ENCODE peak calls at places on chromosomes 16 and 17, in seven cellular contexts. One of them, this sample, is unnamed.
A peak's percentile ranks its signal among the peaks of the same experiment; 100 is the strongest.

GRCh38 chr17:38724337-38724988 is 5.7 kb upstream of the CISD3 start:
- DNase-seq in fibroblast of lung: no peak
- DNase-seq in left lung: no peak
- DNase-seq in testis: peak; percentile 72
- DNase-seq in colonic mucosa: peak; percentile 72
- DNase-seq in CD8-positive, alpha-beta memory T cell: no peak
- DNase-seq in uterus: no peak
- DNase-seq in this sample: no peak

GRCh38 chr17:68382582-68383085 is 74.7 kb downstream of the WIPI1 start:
- DNase-seq in fibroblast of lung: no peak
- DNase-seq in left lung: no peak
- DNase-seq in testis: no peak
- DNase-seq in colonic mucosa: no peak
- DNase-seq in CD8-positive, alpha-beta memory T cell: no peak
- DNase-seq in uterus: no peak
- DNase-seq in this sample: no peak

GRCh38 chr16:80931985-80932720 is 74.5 kb downstream of the CMC2 start:
- DNase-seq in fibroblast of lung: peak; percentile 71
- DNase-seq in left lung: peak; percentile 80
- DNase-seq in testis: peak; percentile 86
- DNase-seq in colonic mucosa: peak; percentile 53
- DNase-seq in CD8-positive, alpha-beta memory T cell: no peak
- DNase-seq in uterus: peak; percentile 64
- DNase-seq in this sample: no peak

GRCh38 chr17:37488009-37488604 is 1.6 kb upstream of the DUSP14 start:
- DNase-seq in fibroblast of lung: peak; percentile 98
- DNase-seq in left lung: no peak
- DNase-seq in testis: no peak
- DNase-seq in colonic mucosa: no peak
- DNase-seq in CD8-positive, alpha-beta memory T cell: peak; percentile 15
- DNase-seq in uterus: no peak
- DNase-seq in this sample: no peak

GRCh38 chr17:83198366-83199341 is 119.2 kb downstream of the METRNL start:
- DNase-seq in fibroblast of lung: no peak
- DNase-seq in left lung: peak; percentile 76
- DNase-seq in testis: peak; percentile 13
- DNase-seq in colonic mucosa: no peak
- DNase-seq in CD8-positive, alpha-beta memory T cell: no peak
- DNase-seq in uterus: no peak
- DNase-seq in this sample: no peak

GRCh38 chr16:26645629-26646028 is 421.1 kb upstream of the C16orf82 start:
- DNase-seq in fibroblast of lung: no peak
- DNase-seq in left lung: no peak
- DNase-seq in testis: peak; percentile 66
- DNase-seq in colonic mucosa: no peak
- DNase-seq in CD8-positive, alpha-beta memory T cell: no peak
- DNase-seq in uterus: no peak
- DNase-seq in this sample: no peak

GRCh38 chr16:17224859-17225258 is 245.9 kb downstream of the XYLT1 start:
- DNase-seq in fibroblast of lung: peak; percentile 91
- DNase-seq in left lung: no peak
- DNase-seq in testis: peak; percentile 34
- DNase-seq in colonic mucosa: peak; percentile 50
- DNase-seq in CD8-positive, alpha-beta memory T cell: peak; percentile 20
- DNase-seq in uterus: peak; percentile 74
- DNase-seq in this sample: no peak

GRCh38 chr17:81094744-81095607 is 60.0 kb downstream of the BAIAP2 start:
- DNase-seq in fibroblast of lung: peak; percentile 100
- DNase-seq in left lung: peak; percentile 88
- DNase-seq in testis: no peak
- DNase-seq in colonic mucosa: peak; percentile 76
- DNase-seq in CD8-positive, alpha-beta memory T cell: peak; percentile 86
- DNase-seq in uterus: peak; percentile 92
- DNase-seq in this sample: peak; percentile 96

GRCh38 chr16:78794581-78795300 is 695.3 kb downstream of the WWOX start:
- DNase-seq in fibroblast of lung: no peak
- DNase-seq in left lung: no peak
- DNase-seq in testis: no peak
- DNase-seq in colonic mucosa: no peak
- DNase-seq in CD8-positive, alpha-beta memory T cell: no peak
- DNase-seq in uterus: no peak
- DNase-seq in this sample: no peak

GRCh38 chr16:49608801-49609200 is 235.2 kb downstream of the C16orf78 start:
- DNase-seq in fibroblast of lung: peak; percentile 73
- DNase-seq in left lung: no peak
- DNase-seq in testis: peak; percentile 44
- DNase-seq in colonic mucosa: no peak
- DNase-seq in CD8-positive, alpha-beta memory T cell: no peak
- DNase-seq in uterus: peak; percentile 45
- DNase-seq in this sample: no peak

DNA sequence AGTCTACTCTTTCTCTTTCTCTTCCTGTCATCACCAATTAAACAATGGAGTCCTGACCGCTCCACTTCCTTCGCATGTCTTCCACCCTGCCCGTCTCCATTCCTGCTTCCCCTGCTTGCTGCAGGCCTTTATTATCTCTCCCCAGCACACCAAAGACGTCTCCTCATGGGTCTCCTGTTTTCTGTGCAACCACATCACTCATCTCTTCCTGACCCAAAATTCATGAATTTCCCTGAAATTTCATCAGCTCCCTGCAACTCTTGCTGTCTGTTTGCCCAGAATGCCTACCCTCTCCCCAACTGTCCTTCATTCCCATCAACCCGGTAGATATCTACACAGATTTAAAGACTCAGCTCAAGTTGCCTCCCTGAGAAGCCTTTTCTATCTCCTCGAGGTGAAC is 76.7 kb upstream of the ALOX12 start:
- DNase-seq in fibroblast of lung: no peak
- DNase-seq in left lung: no peak
- DNase-seq in testis: no peak
- DNase-seq in colonic mucosa: no peak
- DNase-seq in CD8-positive, alpha-beta memory T cell: no peak
- DNase-seq in uterus: no peak
- DNase-seq in this sample: no peak
- H3K27me3 ChIP-seq in fibroblast of lung: peaks cover 3% of the 10 kb centered on the region
- H3K27me3 ChIP-seq in left lung: peaks cover 2% of the 10 kb centered on the region
- H3K27me3 ChIP-seq in testis: no peaks in the 10 kb centered on the region
- H3K27me3 ChIP-seq in colonic mucosa: no peaks in the 10 kb centered on the region
- H3K27me3 ChIP-seq in CD8-positive, alpha-beta memory T cell: no peaks in the 10 kb centered on the region
- H3K27me3 ChIP-seq in uterus: no peaks in the 10 kb centered on the region
- H3K27me3 ChIP-seq in this sample: no peaks in the 10 kb centered on the region

GRCh38 chr17:44367626-44368025 is 4.0 kb upstream of the FAM171A2 start:
- DNase-seq in fibroblast of lung: no peak
- DNase-seq in left lung: peak; percentile 24
- DNase-seq in testis: no peak
- DNase-seq in colonic mucosa: no peak
- DNase-seq in CD8-positive, alpha-beta memory T cell: no peak
- DNase-seq in uterus: no peak
- DNase-seq in this sample: no peak
- H3K4me1 ChIP-seq in fibroblast of lung: no peaks in the 10 kb centered on the region
- H3K4me1 ChIP-seq in left lung: peaks cover 1% of the 10 kb centered on the region
- H3K4me1 ChIP-seq in testis: peaks cover 6% of the 10 kb centered on the region
- H3K4me1 ChIP-seq in colonic mucosa: no peaks in the 10 kb centered on the region
- H3K4me1 ChIP-seq in CD8-positive, alpha-beta memory T cell: no peaks in the 10 kb centered on the region
- H3K4me1 ChIP-seq in uterus: no peaks in the 10 kb centered on the region
- H3K4me1 ChIP-seq in this sample: no peaks in the 10 kb centered on the region

GRCh38 chr16:66984902-66985311 is 3.5 kb upstream of the CES4A start:
- DNase-seq in fibroblast of lung: no peak
- DNase-seq in left lung: no peak
- DNase-seq in testis: no peak
- DNase-seq in colonic mucosa: no peak
- DNase-seq in CD8-positive, alpha-beta memory T cell: no peak
- DNase-seq in uterus: no peak
- DNase-seq in this sample: no peak
- H3K27me3 ChIP-seq in fibroblast of lung: no peaks in the 10 kb centered on the region
- H3K27me3 ChIP-seq in left lung: no peaks in the 10 kb centered on the region
- H3K27me3 ChIP-seq in testis: no peaks in the 10 kb centered on the region
- H3K27me3 ChIP-seq in colonic mucosa: no peaks in the 10 kb centered on the region
- H3K27me3 ChIP-seq in CD8-positive, alpha-beta memory T cell: no peaks in the 10 kb centered on the region
- H3K27me3 ChIP-seq in uterus: no peaks in the 10 kb centered on the region
- H3K27me3 ChIP-seq in this sample: no peaks in the 10 kb centered on the region

GRCh38 chr17:19739241-19740201 is 8.6 kb downstream of the ALDH3A1 start:
- DNase-seq in fibroblast of lung: no peak
- DNase-seq in left lung: no peak
- DNase-seq in testis: no peak
- DNase-seq in colonic mucosa: no peak
- DNase-seq in CD8-positive, alpha-beta memory T cell: no peak
- DNase-seq in uterus: no peak
- DNase-seq in this sample: no peak

GRCh38 chr17:19738073-19738449 is 10.0 kb downstream of the ALDH3A1 start:
- DNase-seq in fibroblast of lung: no peak
- DNase-seq in left lung: peak; percentile 62
- DNase-seq in testis: no peak
- DNase-seq in colonic mucosa: no peak
- DNase-seq in CD8-positive, alpha-beta memory T cell: no peak
- DNase-seq in uterus: no peak
- DNase-seq in this sample: peak; percentile 45

GRCh38 chr17:19740933-19741332 is 7.2 kb downstream of the ALDH3A1 start:
- DNase-seq in fibroblast of lung: no peak
- DNase-seq in left lung: no peak
- DNase-seq in testis: no peak
- DNase-seq in colonic mucosa: no peak
- DNase-seq in CD8-positive, alpha-beta memory T cell: no peak
- DNase-seq in uterus: no peak
- DNase-seq in this sample: no peak

GRCh38 chr17:19737305-19738072 is 10.6 kb downstream of the ALDH3A1 start:
- DNase-seq in fibroblast of lung: no peak
- DNase-seq in left lung: peak; percentile 54
- DNase-seq in testis: no peak
- DNase-seq in colonic mucosa: no peak
- DNase-seq in CD8-positive, alpha-beta memory T cell: no peak
- DNase-seq in uterus: no peak
- DNase-seq in this sample: peak; percentile 36

GRCh38 chr17:19738757-19739156 is 9.3 kb downstream of the ALDH3A1 start:
- DNase-seq in fibroblast of lung: no peak
- DNase-seq in left lung: no peak
- DNase-seq in testis: no peak
- DNase-seq in colonic mucosa: no peak
- DNase-seq in CD8-positive, alpha-beta memory T cell: no peak
- DNase-seq in uterus: no peak
- DNase-seq in this sample: no peak
- H3K4me1 ChIP-seq in fibroblast of lung: no peaks in the 10 kb centered on the region
- H3K4me1 ChIP-seq in left lung: no peaks in the 10 kb centered on the region
- H3K4me1 ChIP-seq in testis: peaks cover 11% of the 10 kb centered on the region
- H3K4me1 ChIP-seq in colonic mucosa: peaks cover 3% of the 10 kb centered on the region
- H3K4me1 ChIP-seq in CD8-positive, alpha-beta memory T cell: no peaks in the 10 kb centered on the region
- H3K4me1 ChIP-seq in uterus: no peaks in the 10 kb centered on the region
- H3K4me1 ChIP-seq in this sample: no peaks in the 10 kb centered on the region

GRCh38 chr16:1038932-1039331 is 33.6 kb upstream of the SSTR5 start:
- DNase-seq in fibroblast of lung: no peak
- DNase-seq in left lung: no peak
- DNase-seq in testis: no peak
- DNase-seq in colonic mucosa: no peak
- DNase-seq in CD8-positive, alpha-beta memory T cell: no peak
- DNase-seq in uterus: no peak
- DNase-seq in this sample: no peak

GRCh38 chr16:1037934-1038257 is 34.7 kb upstream of the SSTR5 start:
- DNase-seq in fibroblast of lung: no peak
- DNase-seq in left lung: no peak
- DNase-seq in testis: no peak
- DNase-seq in colonic mucosa: no peak
- DNase-seq in CD8-positive, alpha-beta memory T cell: no peak
- DNase-seq in uterus: no peak
- DNase-seq in this sample: no peak

GRCh38 chr16:1042076-1042744 is 30.3 kb upstream of the SSTR5 start:
- DNase-seq in fibroblast of lung: no peak
- DNase-seq in left lung: no peak
- DNase-seq in testis: no peak
- DNase-seq in colonic mucosa: no peak
- DNase-seq in CD8-positive, alpha-beta memory T cell: no peak
- DNase-seq in uterus: no peak
- DNase-seq in this sample: no peak

GRCh38 chr16:1039762-1040161 is 32.8 kb upstream of the SSTR5 start:
- DNase-seq in fibroblast of lung: no peak
- DNase-seq in left lung: no peak
- DNase-seq in testis: no peak
- DNase-seq in colonic mucosa: no peak
- DNase-seq in CD8-positive, alpha-beta memory T cell: no peak
- DNase-seq in uterus: no peak
- DNase-seq in this sample: no peak

GRCh38 chr16:1040346-1040745 is 32.2 kb upstream of the SSTR5 start:
- DNase-seq in fibroblast of lung: no peak
- DNase-seq in left lung: no peak
- DNase-seq in testis: no peak
- DNase-seq in colonic mucosa: no peak
- DNase-seq in CD8-positive, alpha-beta memory T cell: no peak
- DNase-seq in uterus: no peak
- DNase-seq in this sample: no peak
- H3K27me3 ChIP-seq in fibroblast of lung: peaks cover 5% of the 10 kb centered on the region
- H3K27me3 ChIP-seq in left lung: peaks cover 86% of the 10 kb centered on the region
- H3K27me3 ChIP-seq in testis: no peaks in the 10 kb centered on the region
- H3K27me3 ChIP-seq in colonic mucosa: peaks cover 4% of the 10 kb centered on the region
- H3K27me3 ChIP-seq in CD8-positive, alpha-beta memory T cell: no peaks in the 10 kb centered on the region
- H3K27me3 ChIP-seq in uterus: peaks cover 22% of the 10 kb centered on the region
- H3K27me3 ChIP-seq in this sample: peaks cover 12% of the 10 kb centered on the region